ENCODE peak calls at places on chromosomes 6 and 20, in five cellular contexts. Q is activated naive CD8-positive, alpha-beta T cell treated with anti-CD3 and anti-CD28 coated beads for 36 hours; Y is NCI-H1092 treated with DMSO at 0.1 percent for 48 hours; P is aorta; X is NCI-H2029 treated with DMSO at 0.1 percent for 48 hours. F is an unnamed sample.

GRCh38 chr6:105102186-105102585 is 77.6 kb downstream of the POPDC3 start:
- DNase-seq in P (no peak), Q (no peak), Y (no peak), X (no peak), F (no peak)

GRCh38 chr6:14661188-14661587 is 543.6 kb downstream of the CD83 start:
- DNase-seq in Q (peak), Y (no peak), X (no peak), P (no peak), F (peak)

GRCh38 chr20:50346372-50347347 is 156.0 kb downstream of the CEBPB start:
- DNase-seq in Q (no peak), X (peak), Y (peak), P (peak), F (no peak)

GRCh38 chr6:28979679-28980078 is 25.4 kb downstream of the ZNF311 start:
- DNase-seq in Q (no peak), X (no peak), Y (no peak), P (no peak), F (no peak)

GRCh38 chr6:140062042-140063041 is 687.9 kb upstream of the CITED2 start:
- DNase-seq in X (no peak), Y (no peak), Q (no peak), P (peak), F (no peak)

GRCh38 chr6:75430631-75431345 is 62.8 kb downstream of the FILIP1 start:
- DNase-seq in Q (no peak), X (no peak), Y (peak), P (no peak), F (no peak)

GRCh38 chr6:95686272-95686671 is 108.9 kb downstream of the MANEA start:
- DNase-seq in X (no peak), Q (no peak), P (no peak), Y (no peak), F (no peak)

GRCh38 chr6:158969148-158969547 is 30.9 kb downstream of the RSPH3 start:
- DNase-seq in P (no peak), Q (no peak), Y (no peak), X (no peak), F (no peak)

GRCh38 chr6:26613717-26614683 is 17.2 kb downstream of the ABT1 start:
- DNase-seq in Y (no peak), P (peak), Q (no peak), X (no peak), F (no peak)